ENCODE peak calls at places on chromosomes 2 and 18, in six cellular contexts. L, G, M, E, Q and H are unnamed samples.

GRCh38 chr18:22285299-22286140 is 116.1 kb downstream of the GATA6 start:
- DNase-seq in Q (no peak), M (no peak), L (no peak), G (no peak), E (no peak), H (no peak)

GRCh38 chr2:130156624-130157004 is 11.7 kb upstream of the CCDC74B start:
- DNase-seq in Q (no peak), M (no peak), L (no peak), E (no peak), G (no peak), H (no peak)

GRCh38 chr2:188364033-188364432 is 72.4 kb downstream of the GULP1 start:
- DNase-seq in Q (no peak), L (no peak), E (no peak), G (no peak), M (no peak), H (no peak)

GRCh38 chr2:238821944-238822670 is 25.8 kb upstream of the TWIST2 start:
- DNase-seq in L (no peak), G (no peak), Q (no peak), M (no peak), E (no peak), H (no peak)

GRCh38 chr2:105800953-105801635 is 56.4 kb downstream of the NCK2 start:
- DNase-seq in L (no peak), M (no peak), G (no peak), E (no peak), Q (no peak), H (no peak)

GRCh38 chr18:63186520-63186919 is 133.0 kb downstream of the BCL2 start:
- DNase-seq in E (no peak), M (no peak), Q (no peak), L (no peak), G (no peak), H (no peak)

GRCh38 chr2:213246665-213247281 is 37.5 kb upstream of the SPAG16 start:
- DNase-seq in M (peak; percentile 7), L (peak; percentile 70), Q (no peak), G (peak; percentile 59), E (no peak), H (no peak)

GRCh38 chr2:192157776-192158175 is 37.0 kb downstream of the TMEFF2 start:
- DNase-seq in G (no peak), E (no peak), M (no peak), L (no peak), Q (no peak), H (no peak)

GRCh38 chr18:76838182-76838581 is 15.8 kb downstream of the ZNF236 start:
- DNase-seq in Q (no peak), E (no peak), G (no peak), M (no peak), L (no peak), H (no peak)

GRCh38 chr2:61254536-61254935 is 92.5 kb downstream of the C2orf74 start:
- DNase-seq in M (no peak), Q (no peak), E (no peak), L (no peak), G (no peak), H (no peak)

GRCh38 chr2:54899576-54900200 is 150.6 kb downstream of the RTN4 start:
- DNase-seq in L (peak; percentile 59), M (no peak), E (no peak), Q (no peak), G (peak; percentile 41), H (no peak)

GRCh38 chr18:58661423-58661822 is 9.8 kb upstream of the MALT1 start:
- DNase-seq in E (no peak), Q (no peak), L (peak; percentile 20), M (no peak), G (no peak), H (no peak)

GRCh38 chr18:8559612-8560011 is 49.6 kb upstream of the RAB12 start:
- DNase-seq in M (no peak), Q (no peak), G (no peak), L (no peak), E (no peak), H (no peak)

GRCh38 chr18:8552151-8552550 is 57.1 kb upstream of the RAB12 start:
- DNase-seq in E (no peak), G (no peak), L (no peak), Q (no peak), M (no peak), H (no peak)

GRCh38 chr18:8553611-8553924 is 55.7 kb upstream of the RAB12 start:
- DNase-seq in L (no peak), Q (no peak), E (no peak), G (no peak), M (no peak), H (no peak)

GRCh38 chr18:8554354-8554753 is 54.9 kb upstream of the RAB12 start:
- DNase-seq in L (no peak), G (no peak), E (no peak), Q (no peak), M (no peak), H (no peak)

DNA sequence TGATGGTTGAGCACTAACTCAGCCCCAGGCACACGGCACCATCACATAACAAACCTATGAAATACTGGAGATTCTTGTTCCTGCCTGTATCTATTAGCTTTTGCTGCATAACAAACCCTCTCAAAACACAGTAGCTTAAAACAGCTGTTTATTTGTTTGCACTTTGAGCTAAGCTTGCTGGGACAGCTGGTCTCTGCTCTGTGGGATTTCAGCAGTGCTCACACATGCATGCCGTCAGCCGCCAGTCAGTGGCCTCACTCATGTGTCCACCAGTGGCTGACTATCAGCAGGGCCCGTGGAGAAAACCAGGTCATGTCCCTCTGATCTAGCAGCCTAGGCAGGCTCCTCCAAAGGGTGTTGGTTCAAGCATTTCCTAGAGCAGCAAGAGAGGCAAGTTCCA is 52.8 kb upstream of the RAB12 start:
- DNase-seq in G (no peak), E (no peak), Q (no peak), M (no peak), L (no peak), H (no peak)
- TF ChIP-seq CTCF in G (no peak), E (no peak), Q (no peak), M (no peak), L (no peak), H (no peak)

DNA sequence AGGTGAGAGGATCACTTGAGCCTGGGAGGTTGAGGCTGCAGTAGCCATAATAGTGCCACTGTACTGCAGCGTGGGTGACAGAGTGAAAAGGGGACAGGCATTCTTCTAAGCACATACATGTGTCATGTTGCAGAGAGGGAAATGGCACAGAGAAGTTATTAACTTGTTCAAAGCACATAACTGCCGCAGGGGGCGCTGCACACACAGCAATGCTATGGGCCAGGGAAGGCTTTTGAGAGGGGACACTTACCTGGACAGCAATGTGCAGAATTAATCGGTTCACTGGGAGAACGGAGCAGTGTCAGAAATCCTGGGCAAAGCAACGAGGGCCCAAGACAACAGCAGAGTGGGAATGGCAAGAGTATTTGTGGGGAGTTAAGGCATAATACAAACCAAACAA is 2.4 kb downstream of the SCYGR8 start:
- DNase-seq in L (peak; percentile 56), Q (no peak), M (peak; percentile 24), G (no peak), E (no peak), H (no peak)
- TF ChIP-seq CTCF in L (peak; percentile 39), Q (no peak), M (peak; percentile 48), G (no peak), E (no peak), H (no peak)

DNA sequence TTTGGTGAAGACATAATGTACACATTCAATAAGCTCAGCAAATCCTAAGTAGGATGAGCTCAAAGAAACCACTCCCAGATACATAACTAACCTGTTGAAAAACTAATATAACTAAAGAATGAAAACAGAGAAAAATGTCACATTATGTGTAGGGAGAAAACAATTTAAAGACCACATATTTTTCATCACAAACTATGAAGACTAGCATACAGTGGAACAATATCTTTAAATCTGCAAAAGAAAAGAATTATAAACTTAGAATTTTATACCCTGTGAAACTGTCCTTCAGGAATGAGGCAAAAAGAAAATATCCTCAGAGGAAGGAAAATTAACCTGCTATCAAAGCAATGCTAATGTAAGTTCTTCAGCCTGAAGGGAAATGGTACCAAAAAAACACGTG is 151.5 kb downstream of the PIEZO2 start:
- DNase-seq in G (no peak), E (no peak), L (no peak), M (no peak), Q (no peak), H (no peak)
- TF ChIP-seq CTCF in G (no peak), E (no peak), L (no peak), M (no peak), Q (no peak), H (no peak)

GRCh38 chr2:10787176-10787968 is 25.2 kb downstream of the PDIA6 start:
- DNase-seq in G (peak; percentile 30), Q (no peak), E (no peak), L (no peak), M (peak; percentile 39), H (no peak)
- TF ChIP-seq CTCF in G (no peak), Q (no peak), E (no peak), L (peak; percentile 32), M (peak; percentile 57), H (peak; percentile 30)

GRCh38 chr2:173075056-173075780 is 428 bp upstream of the MAP3K20 start:
- DNase-seq in G (no peak), Q (no peak), L (peak; percentile 67), M (no peak), E (no peak), H (no peak)

GRCh38 chr2:173077506-173078177 is 2.0 kb downstream of the MAP3K20 start:
- DNase-seq in Q (no peak), L (peak; percentile 22), G (no peak), E (no peak), M (peak; percentile 44), H (no peak)

GRCh38 chr2:173076557-173077345 is 1.1 kb downstream of the MAP3K20 start:
- DNase-seq in M (peak; percentile 42), L (peak; percentile 47), G (peak; percentile 52), E (no peak), Q (peak; percentile 51), H (peak; percentile 56)

GRCh38 chr2:173079141-173079540 is 3.5 kb downstream of the MAP3K20 start:
- DNase-seq in E (no peak), G (no peak), M (no peak), Q (no peak), L (no peak), H (no peak)

GRCh38 chr2:173075781-173076556 is at the start of gene MAP3K20:
- DNase-seq in M (peak; percentile 86), E (peak; percentile 65), G (peak; percentile 76), Q (peak; percentile 88), L (peak; percentile 79), H (peak; percentile 80)
- TF ChIP-seq CTCF in M (peak; percentile 58), E (peak; percentile 21), G (no peak), Q (peak; percentile 11), L (peak; percentile 39), H (peak; percentile 59)

GRCh38 chr2:218230882-218231281 is 13.9 kb downstream of the ARPC2 start:
- DNase-seq in E (no peak), Q (no peak), M (no peak), L (no peak), G (peak; percentile 66), H (no peak)
- TF ChIP-seq CTCF in E (no peak), Q (peak; percentile 21), M (peak; percentile 18), L (peak; percentile 33), G (peak; percentile 30), H (peak; percentile 14)

DNA sequence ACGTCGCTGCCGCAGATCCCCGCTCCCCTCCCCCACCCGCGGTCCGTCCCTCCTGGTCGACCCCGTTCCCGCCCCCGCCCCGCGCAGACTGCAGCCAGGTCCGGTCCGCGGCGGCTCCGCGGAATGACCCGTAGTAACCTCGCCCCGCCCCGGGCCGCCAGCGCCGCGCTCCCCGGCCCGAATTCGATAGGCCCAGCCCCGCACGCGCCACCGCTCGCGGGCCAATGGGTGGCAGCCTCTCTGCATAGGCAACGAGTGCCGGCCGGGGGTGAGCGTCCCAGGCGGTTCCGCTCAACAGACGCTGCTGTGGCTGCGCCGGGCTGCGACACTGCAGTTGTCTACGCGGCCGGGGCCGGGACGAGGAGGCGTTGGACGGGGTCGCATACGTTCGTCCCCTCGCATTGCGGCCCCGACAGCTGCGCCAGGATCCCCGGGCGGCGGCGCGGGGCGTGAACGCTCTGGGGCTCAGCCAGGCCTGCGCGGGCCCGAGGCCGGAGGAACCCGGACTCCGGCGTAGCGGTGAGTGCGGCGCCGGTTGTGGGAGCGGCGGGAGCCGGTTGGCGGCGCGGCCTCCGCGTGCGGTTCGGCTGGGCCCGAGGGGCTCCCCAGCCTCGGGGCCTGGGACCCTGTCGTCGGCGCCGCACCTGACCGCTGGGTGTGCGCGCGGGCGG is at the start of gene ACSL3:
- DNase-seq in Q (peak; percentile 98), M (peak; percentile 89), L (peak; percentile 99), E (peak; percentile 96), G (peak; percentile 97), H (peak; percentile 98)
- TF ChIP-seq CTCF in Q (no peak), M (no peak), L (no peak), E (no peak), G (no peak), H (no peak)